ENCODE peak calls at places on chromosomes 1 and 21, in seven cellular contexts. One of them, this sample, is unnamed.
A peak's percentile ranks its signal among the peaks of the same experiment; 100 is the strongest.

GRCh38 chr1:240415532-240415931 is 196.4 kb downstream of the GREM2 start:
- DNase-seq in hepatocyte: no peak
- DNase-seq in stomach: no peak
- DNase-seq in brain microvascular endothelial cell: no peak
- DNase-seq in transverse colon: no peak
- DNase-seq in left ventricle myocardium inferior: no peak
- DNase-seq in sigmoid colon: no peak
- DNase-seq in this sample: no peak

GRCh38 chr1:84944767-84945486 is 51.9 kb upstream of the LPAR3 start:
- DNase-seq in hepatocyte: peak; percentile 93
- DNase-seq in stomach: peak; percentile 57
- DNase-seq in brain microvascular endothelial cell: peak; percentile 58
- DNase-seq in transverse colon: peak; percentile 67
- DNase-seq in left ventricle myocardium inferior: peak; percentile 22
- DNase-seq in sigmoid colon: peak; percentile 85
- DNase-seq in this sample: peak; percentile 75

GRCh38 chr1:227864882-227865281 is 49.4 kb downstream of the PRSS38 start:
- DNase-seq in hepatocyte: no peak
- DNase-seq in stomach: no peak
- DNase-seq in brain microvascular endothelial cell: no peak
- DNase-seq in transverse colon: no peak
- DNase-seq in left ventricle myocardium inferior: no peak
- DNase-seq in sigmoid colon: no peak
- DNase-seq in this sample: no peak

GRCh38 chr1:119358661-119359060 is 9.9 kb upstream of the HAO2 start:
- DNase-seq in hepatocyte: peak; percentile 33
- DNase-seq in stomach: no peak
- DNase-seq in brain microvascular endothelial cell: no peak
- DNase-seq in transverse colon: no peak
- DNase-seq in left ventricle myocardium inferior: no peak
- DNase-seq in sigmoid colon: no peak
- DNase-seq in this sample: no peak

GRCh38 chr1:145990249-145991097 is 5.9 kb downstream of the TXNIP start:
- DNase-seq in hepatocyte: no peak
- DNase-seq in stomach: peak; percentile 40
- DNase-seq in brain microvascular endothelial cell: no peak
- DNase-seq in transverse colon: peak; percentile 61
- DNase-seq in left ventricle myocardium inferior: no peak
- DNase-seq in sigmoid colon: peak; percentile 77
- DNase-seq in this sample: no peak

GRCh38 chr1:16248603-16249534 is 11.9 kb upstream of the CPLANE2 start:
- DNase-seq in hepatocyte: peak; percentile 78
- DNase-seq in stomach: peak; percentile 94
- DNase-seq in brain microvascular endothelial cell: peak; percentile 64
- DNase-seq in transverse colon: peak; percentile 83
- DNase-seq in left ventricle myocardium inferior: peak; percentile 86
- DNase-seq in sigmoid colon: peak; percentile 91
- DNase-seq in this sample: peak; percentile 88

GRCh38 chr1:42173961-42174715 is 9.6 kb upstream of the GUCA2A start:
- DNase-seq in hepatocyte: no peak
- DNase-seq in stomach: no peak
- DNase-seq in brain microvascular endothelial cell: no peak
- DNase-seq in transverse colon: no peak
- DNase-seq in left ventricle myocardium inferior: no peak
- DNase-seq in sigmoid colon: no peak
- DNase-seq in this sample: no peak

GRCh38 chr1:223125249-223125648 is 17.8 kb downstream of the TLR5 start:
- DNase-seq in hepatocyte: no peak
- DNase-seq in stomach: no peak
- DNase-seq in brain microvascular endothelial cell: no peak
- DNase-seq in transverse colon: no peak
- DNase-seq in left ventricle myocardium inferior: no peak
- DNase-seq in sigmoid colon: no peak
- DNase-seq in this sample: no peak

GRCh38 chr1:185603158-185603557 is 131.0 kb upstream of the HMCN1 start:
- DNase-seq in hepatocyte: no peak
- DNase-seq in stomach: no peak
- DNase-seq in brain microvascular endothelial cell: no peak
- DNase-seq in transverse colon: no peak
- DNase-seq in left ventricle myocardium inferior: no peak
- DNase-seq in sigmoid colon: no peak
- DNase-seq in this sample: no peak

GRCh38 chr1:172658871-172659453 is at the start of gene FASLG:
- DNase-seq in hepatocyte: no peak
- DNase-seq in stomach: no peak
- DNase-seq in brain microvascular endothelial cell: no peak
- DNase-seq in transverse colon: no peak
- DNase-seq in left ventricle myocardium inferior: no peak
- DNase-seq in sigmoid colon: no peak
- DNase-seq in this sample: no peak

GRCh38 chr1:27388337-27389005 is 4.0 kb upstream of the GPR3 start:
- DNase-seq in hepatocyte: peak; percentile 84
- DNase-seq in stomach: peak; percentile 86
- DNase-seq in brain microvascular endothelial cell: no peak
- DNase-seq in transverse colon: peak; percentile 85
- DNase-seq in left ventricle myocardium inferior: peak; percentile 68
- DNase-seq in sigmoid colon: no peak
- DNase-seq in this sample: peak; percentile 84

GRCh38 chr1:176559474-176560390 is 96.8 kb downstream of the PAPPA2 start:
- DNase-seq in hepatocyte: peak; percentile 86
- DNase-seq in stomach: peak; percentile 40
- DNase-seq in brain microvascular endothelial cell: peak; percentile 9
- DNase-seq in transverse colon: peak; percentile 21
- DNase-seq in left ventricle myocardium inferior: no peak
- DNase-seq in sigmoid colon: peak; percentile 75
- DNase-seq in this sample: peak; percentile 69

GRCh38 chr1:29055160-29055559 is 68.5 kb downstream of the TMEM200B start:
- DNase-seq in hepatocyte: no peak
- DNase-seq in stomach: no peak
- DNase-seq in brain microvascular endothelial cell: no peak
- DNase-seq in transverse colon: no peak
- DNase-seq in left ventricle myocardium inferior: no peak
- DNase-seq in sigmoid colon: no peak
- DNase-seq in this sample: no peak

GRCh38 chr21:27513016-27513415 is 546.1 kb upstream of the ADAMTS5 start:
- DNase-seq in hepatocyte: no peak
- DNase-seq in stomach: no peak
- DNase-seq in brain microvascular endothelial cell: peak; percentile 7
- DNase-seq in transverse colon: no peak
- DNase-seq in left ventricle myocardium inferior: no peak
- DNase-seq in sigmoid colon: no peak
- DNase-seq in this sample: no peak

GRCh38 chr1:202107801-202108731 is 14.7 kb upstream of the GPR37L1 start:
- DNase-seq in hepatocyte: peak; percentile 71
- DNase-seq in stomach: peak; percentile 87
- DNase-seq in brain microvascular endothelial cell: no peak
- DNase-seq in transverse colon: peak; percentile 87
- DNase-seq in left ventricle myocardium inferior: peak; percentile 61
- DNase-seq in sigmoid colon: no peak
- DNase-seq in this sample: peak; percentile 79

GRCh38 chr21:27058673-27059365 is 91.9 kb upstream of the ADAMTS5 start:
- DNase-seq in hepatocyte: no peak
- DNase-seq in stomach: no peak
- DNase-seq in brain microvascular endothelial cell: no peak
- DNase-seq in transverse colon: no peak
- DNase-seq in left ventricle myocardium inferior: no peak
- DNase-seq in sigmoid colon: no peak
- DNase-seq in this sample: no peak

GRCh38 chr1:37478451-37478871 is 4.1 kb downstream of the ZC3H12A start:
- DNase-seq in hepatocyte: peak; percentile 22
- DNase-seq in stomach: peak; percentile 53
- DNase-seq in brain microvascular endothelial cell: peak; percentile 68
- DNase-seq in transverse colon: peak; percentile 24
- DNase-seq in left ventricle myocardium inferior: no peak
- DNase-seq in sigmoid colon: no peak
- DNase-seq in this sample: no peak

GRCh38 chr1:215418876-215419442 is 148.1 kb upstream of the KCTD3 start:
- DNase-seq in hepatocyte: no peak
- DNase-seq in stomach: no peak
- DNase-seq in brain microvascular endothelial cell: no peak
- DNase-seq in transverse colon: no peak
- DNase-seq in left ventricle myocardium inferior: no peak
- DNase-seq in sigmoid colon: no peak
- DNase-seq in this sample: no peak

GRCh38 chr1:19811206-19811851 is 3.8 kb downstream of the RNF186 start:
- DNase-seq in hepatocyte: peak; percentile 32
- DNase-seq in stomach: peak; percentile 62
- DNase-seq in brain microvascular endothelial cell: peak; percentile 11
- DNase-seq in transverse colon: peak; percentile 66
- DNase-seq in left ventricle myocardium inferior: peak; percentile 29
- DNase-seq in sigmoid colon: no peak
- DNase-seq in this sample: peak; percentile 33

GRCh38 chr1:119101563-119101962 is 38.9 kb downstream of the WARS2 start:
- DNase-seq in hepatocyte: peak; percentile 13
- DNase-seq in stomach: no peak
- DNase-seq in brain microvascular endothelial cell: peak; percentile 81
- DNase-seq in transverse colon: no peak
- DNase-seq in left ventricle myocardium inferior: no peak
- DNase-seq in sigmoid colon: peak; percentile 64
- DNase-seq in this sample: peak; percentile 46

GRCh38 chr1:200081982-200082272 is 54.4 kb downstream of the NR5A2 start:
- DNase-seq in hepatocyte: no peak
- DNase-seq in stomach: no peak
- DNase-seq in brain microvascular endothelial cell: no peak
- DNase-seq in transverse colon: no peak
- DNase-seq in left ventricle myocardium inferior: no peak
- DNase-seq in sigmoid colon: no peak
- DNase-seq in this sample: no peak

DNA sequence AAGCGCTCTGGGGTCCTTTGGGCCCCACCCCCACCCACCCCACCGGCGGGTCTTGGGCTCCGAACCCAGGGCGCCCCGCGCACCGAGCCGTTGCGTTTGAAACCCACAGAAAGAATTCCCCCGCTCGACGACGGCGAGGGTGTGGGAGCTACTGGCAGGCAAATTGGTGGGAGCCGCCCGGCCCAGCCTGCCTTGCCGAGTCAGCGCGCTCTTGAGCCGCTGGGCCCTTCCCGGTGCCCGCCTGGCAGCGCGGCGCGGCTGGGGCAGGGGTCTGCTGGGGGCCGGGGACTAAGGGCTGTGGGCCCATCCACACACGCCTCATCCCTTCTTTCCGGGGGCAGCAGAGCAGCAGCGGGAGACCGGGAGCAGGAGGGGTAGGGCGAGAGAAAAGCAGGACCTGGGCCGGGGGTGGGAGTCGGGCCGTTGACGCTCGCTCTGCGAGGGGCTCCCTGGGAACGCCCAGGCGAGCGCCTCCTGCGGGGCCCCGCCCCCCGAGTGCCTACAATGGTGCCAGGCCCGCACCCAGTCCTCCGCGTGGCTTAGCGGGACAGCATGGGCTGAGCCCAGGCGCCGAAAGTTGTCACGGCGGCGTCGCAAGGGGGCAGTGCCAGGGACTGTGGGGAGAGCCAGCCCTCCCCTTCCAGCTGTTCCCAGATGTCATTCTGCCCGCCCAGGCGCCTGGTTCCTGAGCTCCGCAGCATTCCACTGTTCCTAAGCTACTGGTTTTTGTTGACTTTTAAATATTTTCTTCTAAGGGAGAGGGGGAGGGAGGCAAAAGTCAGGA is at the start of gene C1orf94:
- DNase-seq in hepatocyte: no peak
- DNase-seq in stomach: no peak
- DNase-seq in brain microvascular endothelial cell: no peak
- DNase-seq in transverse colon: no peak
- DNase-seq in left ventricle myocardium inferior: no peak
- DNase-seq in sigmoid colon: no peak
- DNase-seq in this sample: no peak
- TF ChIP-seq CTCF in hepatocyte: no peak
- TF ChIP-seq CTCF in stomach: no peak
- TF ChIP-seq CTCF in brain microvascular endothelial cell: no peak
- TF ChIP-seq CTCF in transverse colon: no peak
- TF ChIP-seq CTCF in left ventricle myocardium inferior: no peak
- TF ChIP-seq CTCF in sigmoid colon: no peak
- TF ChIP-seq CTCF in this sample: no peak

GRCh38 chr1:25647863-25648262 is 31.3 kb downstream of the MAN1C1 start:
- DNase-seq in hepatocyte: no peak
- DNase-seq in stomach: no peak
- DNase-seq in brain microvascular endothelial cell: no peak
- DNase-seq in transverse colon: no peak
- DNase-seq in left ventricle myocardium inferior: peak; percentile 50
- DNase-seq in sigmoid colon: no peak
- DNase-seq in this sample: peak; percentile 6

GRCh38 chr1:25644962-25645361 is 28.4 kb downstream of the MAN1C1 start:
- DNase-seq in hepatocyte: no peak
- DNase-seq in stomach: no peak
- DNase-seq in brain microvascular endothelial cell: no peak
- DNase-seq in transverse colon: no peak
- DNase-seq in left ventricle myocardium inferior: no peak
- DNase-seq in sigmoid colon: no peak
- DNase-seq in this sample: no peak

GRCh38 chr1:25645641-25646400 is 29.2 kb downstream of the MAN1C1 start:
- DNase-seq in hepatocyte: no peak
- DNase-seq in stomach: no peak
- DNase-seq in brain microvascular endothelial cell: no peak
- DNase-seq in transverse colon: no peak
- DNase-seq in left ventricle myocardium inferior: no peak
- DNase-seq in sigmoid colon: no peak
- DNase-seq in this sample: peak; percentile 9

GRCh38 chr1:25649041-25649440 is 32.5 kb downstream of the MAN1C1 start:
- DNase-seq in hepatocyte: no peak
- DNase-seq in stomach: no peak
- DNase-seq in brain microvascular endothelial cell: no peak
- DNase-seq in transverse colon: no peak
- DNase-seq in left ventricle myocardium inferior: no peak
- DNase-seq in sigmoid colon: no peak
- DNase-seq in this sample: no peak

GRCh38 chr1:25647106-25647505 is 30.5 kb downstream of the MAN1C1 start:
- DNase-seq in hepatocyte: no peak
- DNase-seq in stomach: no peak
- DNase-seq in brain microvascular endothelial cell: no peak
- DNase-seq in transverse colon: no peak
- DNase-seq in left ventricle myocardium inferior: no peak
- DNase-seq in sigmoid colon: no peak
- DNase-seq in this sample: peak; percentile 11
- H3K36me3 ChIP-seq in hepatocyte: no peaks in the 10 kb centered on the region
- H3K36me3 ChIP-seq in stomach: peaks cover 9% of the 10 kb centered on the region
- H3K36me3 ChIP-seq in brain microvascular endothelial cell: no peaks in the 10 kb centered on the region
- H3K36me3 ChIP-seq in transverse colon: no peaks in the 10 kb centered on the region
- H3K36me3 ChIP-seq in left ventricle myocardium inferior: peaks cover 8% of the 10 kb centered on the region
- H3K36me3 ChIP-seq in sigmoid colon: no peaks in the 10 kb centered on the region
- H3K36me3 ChIP-seq in this sample: no peaks in the 10 kb centered on the region

DNA sequence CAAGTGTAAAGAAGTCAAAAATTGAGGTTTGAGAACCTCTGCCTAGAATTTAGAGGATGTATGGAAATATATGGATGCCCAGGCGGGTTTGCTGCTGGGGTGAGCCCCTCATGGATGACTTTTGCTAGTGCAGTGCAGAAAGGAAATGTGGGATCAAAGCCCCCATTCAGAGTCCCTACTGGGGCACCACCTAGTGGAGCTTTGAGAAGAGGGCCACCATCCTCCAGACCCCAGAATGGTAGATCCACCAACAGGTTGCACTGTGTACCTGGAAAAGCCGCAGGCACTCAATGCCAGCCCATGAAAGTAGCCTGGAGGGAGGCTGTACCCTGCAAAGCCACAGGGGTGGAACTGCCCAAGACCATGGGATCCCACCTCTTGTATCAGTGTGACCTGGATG is 330.7 kb upstream of the DPYD start:
- DNase-seq in hepatocyte: no peak
- DNase-seq in stomach: no peak
- DNase-seq in brain microvascular endothelial cell: no peak
- DNase-seq in transverse colon: no peak
- DNase-seq in left ventricle myocardium inferior: no peak
- DNase-seq in sigmoid colon: no peak
- DNase-seq in this sample: no peak
- TF ChIP-seq CTCF in hepatocyte: no peak
- TF ChIP-seq CTCF in stomach: no peak
- TF ChIP-seq CTCF in brain microvascular endothelial cell: peak; percentile 7
- TF ChIP-seq CTCF in transverse colon: no peak
- TF ChIP-seq CTCF in left ventricle myocardium inferior: no peak
- TF ChIP-seq CTCF in sigmoid colon: no peak
- TF ChIP-seq CTCF in this sample: no peak

GRCh38 chr1:156530006-156530405 is 29.4 kb upstream of the MEF2D start:
- DNase-seq in hepatocyte: no peak
- DNase-seq in stomach: no peak
- DNase-seq in brain microvascular endothelial cell: no peak
- DNase-seq in transverse colon: no peak
- DNase-seq in left ventricle myocardium inferior: no peak
- DNase-seq in sigmoid colon: no peak
- DNase-seq in this sample: no peak
- H3K36me3 ChIP-seq in hepatocyte: no peaks in the 10 kb centered on the region
- H3K36me3 ChIP-seq in stomach: no peaks in the 10 kb centered on the region
- H3K36me3 ChIP-seq in brain microvascular endothelial cell: no peaks in the 10 kb centered on the region
- H3K36me3 ChIP-seq in transverse colon: no peaks in the 10 kb centered on the region
- H3K36me3 ChIP-seq in left ventricle myocardium inferior: no peaks in the 10 kb centered on the region
- H3K36me3 ChIP-seq in sigmoid colon: no peaks in the 10 kb centered on the region
- H3K36me3 ChIP-seq in this sample: no peaks in the 10 kb centered on the region

This sample was measured in testis.